ENCODE peak calls at places on chromosomes 11 and 22, in six cellular contexts. E is H9, W is H1, L is neuronal stem cell, F is mesenchymal stem cell, A is trophoblast cell. N is an unnamed sample.
A peak's percentile ranks its signal among the peaks of the same experiment; 100 is the strongest.

GRCh38 chr11:17408641-17409040 is 20.2 kb upstream of the KCNJ11 start:
- DNase-seq in F (no peak), L (no peak), A (no peak), W (no peak), E (no peak), N (no peak)

GRCh38 chr11:114353448-114353847 is 46.9 kb downstream of the C11orf71 start:
- DNase-seq in L (no peak), E (no peak), F (no peak), A (no peak), W (no peak), N (peak; percentile 46)

GRCh38 chr11:65182258-65183170 is 786 bp downstream of the CAPN1 start:
- DNase-seq in L (no peak), F (peak; percentile 50), W (no peak), E (peak; percentile 88), A (peak; percentile 19), N (no peak)

GRCh38 chr11:94521684-94522083 is 9.4 kb downstream of the C11orf97 start:
- DNase-seq in A (no peak), F (no peak), E (peak; percentile 30), L (no peak), W (no peak), N (no peak)

GRCh38 chr22:38305481-38306448 is 11.5 kb downstream of the CSNK1E start:
- DNase-seq in E (peak; percentile 80), F (peak; percentile 55), W (no peak), L (no peak), A (no peak), N (peak; percentile 54)

GRCh38 chr11:100709233-100709999 is 22.3 kb downstream of the ARHGAP42 start:
- DNase-seq in W (no peak), A (no peak), E (no peak), F (peak; percentile 45), L (no peak), N (peak; percentile 56)

GRCh38 chr11:2293396-2294339 is 8.1 kb downstream of the C11orf21 start:
- DNase-seq in L (no peak), F (no peak), A (peak; percentile 62), W (no peak), E (peak; percentile 45), N (no peak)

GRCh38 chr11:17328856-17329490 is 22.6 kb upstream of the NCR3LG1 start:
- DNase-seq in E (peak; percentile 49), F (no peak), L (no peak), A (no peak), W (no peak), N (no peak)

GRCh38 chr11:26541870-26542269 is 30.2 kb downstream of the MUC15 start:
- DNase-seq in A (no peak), F (no peak), L (no peak), W (no peak), E (no peak), N (no peak)

DNA sequence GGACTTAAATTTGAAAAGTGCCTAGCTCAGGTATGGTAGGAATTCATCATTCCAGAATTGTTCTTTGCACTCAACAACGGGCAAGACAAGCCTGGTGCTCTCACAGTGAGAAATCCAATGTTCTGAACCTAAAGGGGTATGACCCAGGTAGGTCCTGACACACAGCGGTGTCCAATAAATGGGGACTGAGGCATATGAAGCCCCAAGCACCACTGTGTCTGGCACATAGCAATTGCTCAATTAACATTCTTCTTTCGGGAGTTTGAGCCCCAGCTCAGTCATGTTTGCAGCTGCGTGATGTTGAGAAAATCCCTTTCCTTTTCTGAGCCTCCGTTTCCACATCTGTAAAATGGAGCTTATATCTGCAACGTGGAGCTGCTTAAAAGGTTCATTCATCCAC is 535.8 kb downstream of the MIAT start:
- DNase-seq in E (no peak), F (no peak), L (no peak), A (no peak), W (no peak), N (no peak)
- H3K14ac ChIP-seq in E (no peak overlapping the region), F (no peak overlapping the region), L (no peak overlapping the region), A (no peak overlapping the region), W (no peak overlapping the region), N (no peak overlapping the region)

DNA sequence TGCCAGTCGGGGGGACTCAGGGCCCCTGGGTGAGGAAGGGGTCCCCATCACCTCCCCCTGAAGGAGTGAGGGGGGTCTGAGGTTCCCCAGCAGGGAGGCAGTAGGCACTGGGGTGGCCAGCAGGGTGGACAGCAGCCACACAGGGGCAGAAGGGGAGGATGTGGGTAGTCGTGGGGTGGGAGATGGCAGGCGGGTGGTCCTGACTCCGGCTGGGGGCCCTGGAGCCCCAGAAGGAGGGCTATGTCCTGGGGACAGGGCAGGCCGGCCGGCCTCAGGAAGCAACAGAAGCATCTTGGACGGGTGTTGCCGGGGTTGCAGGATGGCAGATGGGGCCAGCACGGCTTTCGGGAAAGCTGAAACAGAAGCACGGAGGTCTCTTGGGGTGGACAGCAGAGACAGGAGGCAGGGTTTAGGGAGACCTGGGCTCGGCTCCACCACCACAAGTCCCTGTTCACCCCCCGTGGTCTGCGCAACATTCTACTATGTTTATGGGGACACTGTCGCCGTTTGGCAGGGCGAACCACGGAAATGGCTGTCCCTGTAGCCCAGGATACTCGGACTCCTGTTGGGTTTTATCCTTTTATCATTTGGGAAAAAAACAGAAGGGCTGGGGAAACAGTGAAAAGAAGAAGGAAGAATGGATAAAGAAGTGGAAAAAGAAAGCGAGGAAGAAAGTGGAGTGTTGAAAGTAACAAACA is 14.1 kb downstream of the VWCE start:
- DNase-seq in L (no peak), W (no peak), A (no peak), F (no peak), E (no peak), N (no peak)
- H3K14ac ChIP-seq in L (no peak overlapping the region), W (no peak overlapping the region), A (no peak overlapping the region), F (no peak overlapping the region), E (no peak overlapping the region), N (no peak overlapping the region)

DNA sequence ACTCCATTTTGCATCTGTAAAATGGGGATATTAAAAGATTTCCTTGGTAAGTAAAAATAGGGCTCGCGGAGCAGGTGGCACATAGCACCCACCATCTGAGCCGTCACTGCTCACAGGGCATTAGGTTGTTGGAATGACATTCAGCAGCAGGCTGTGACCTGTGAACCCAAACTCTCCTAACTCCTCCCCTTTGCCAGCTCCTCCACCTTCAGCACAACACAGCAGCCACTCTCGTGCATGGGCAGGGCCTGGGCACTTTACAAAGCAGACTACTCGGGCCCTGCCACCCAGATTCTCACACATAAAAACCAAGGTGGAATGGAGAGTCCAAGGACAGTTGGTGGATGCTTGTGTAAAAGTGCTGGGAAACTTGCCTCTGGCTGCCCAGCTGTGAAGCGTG is 77.2 kb downstream of the FLI1 start:
- DNase-seq in F (no peak), W (no peak), A (no peak), E (no peak), L (no peak), N (no peak)
- H3K14ac ChIP-seq in F (no peak overlapping the region), W (no peak overlapping the region), A (no peak overlapping the region), E (no peak overlapping the region), L (no peak overlapping the region), N (no peak overlapping the region)

GRCh38 chr11:81966340-81966739 is 767.3 kb downstream of the FAM181B start:
- DNase-seq in E (no peak), A (no peak), F (no peak), L (no peak), W (no peak), N (no peak)
- H3K14ac ChIP-seq in E (no peak overlapping the region), A (no peak overlapping the region), F (no peak overlapping the region), L (no peak overlapping the region), W (no peak overlapping the region), N (no peak overlapping the region)

GRCh38 chr11:13333456-13333957 is 55.9 kb downstream of the BMAL1 start:
- DNase-seq in E (no peak), A (no peak), L (no peak), F (no peak), W (no peak), N (no peak)
- H3K14ac ChIP-seq in E (no peak overlapping the region), A (no peak overlapping the region), L (no peak overlapping the region), F (no peak overlapping the region), W (no peak overlapping the region), N (peak overlapping the region; percentile 42)

N was measured in IMR-90.